ENCODE peak calls at places on chromosomes 1 and 21, in six cellular contexts. E, Q, C, M, A and T are unnamed samples.
A peak's percentile ranks its signal among the peaks of the same experiment; 100 is the strongest.

GRCh38 chr1:11051781-11052510 is 4.9 kb upstream of the MASP2 start:
- DNase-seq in E (no peak), Q (no peak), M (no peak), A (no peak), C (peak; percentile 26), T (no peak)

GRCh38 chr1:178581351-178581951 is 68.5 kb downstream of the TEX35 start:
- DNase-seq in Q (no peak), A (no peak), E (no peak), M (no peak), C (no peak), T (no peak)

GRCh38 chr1:181089017-181089776 is 697 bp downstream of the IER5 start:
- DNase-seq in A (peak; percentile 73), C (peak; percentile 65), M (no peak), E (peak; percentile 55), Q (no peak), T (peak; percentile 75)

GRCh38 chr1:236165238-236165981 is 23.1 kb downstream of the GPR137B start:
- DNase-seq in Q (no peak), E (no peak), M (no peak), A (no peak), C (no peak), T (no peak)

GRCh38 chr21:44958471-44959191 is 18.8 kb downstream of the SLX9 start:
- DNase-seq in A (peak; percentile 80), E (peak; percentile 87), M (peak; percentile 82), C (no peak), Q (no peak), T (no peak)

GRCh38 chr1:6183520-6183989 is 3.4 kb upstream of the CHD5 start:
- DNase-seq in E (no peak), Q (no peak), M (no peak), A (peak; percentile 39), C (no peak), T (no peak)

GRCh38 chr1:109133815-109134214 is 19.9 kb downstream of the ELAPOR1 start:
- DNase-seq in C (no peak), M (peak; percentile 14), E (no peak), A (no peak), Q (no peak), T (no peak)

GRCh38 chr21:33981341-33982101 is 65.9 kb upstream of the ATP5PO start:
- DNase-seq in A (no peak), C (no peak), Q (no peak), E (no peak), M (peak; percentile 37), T (no peak)

GRCh38 chr21:34979383-34979782 is 69.7 kb downstream of the RUNX1 start:
- DNase-seq in Q (no peak), A (no peak), M (no peak), E (no peak), C (no peak), T (no peak)

GRCh38 chr1:71019248-71019647 is 28.4 kb downstream of the PTGER3 start:
- DNase-seq in A (peak; percentile 68), E (no peak), M (no peak), C (no peak), Q (no peak), T (no peak)

GRCh38 chr1:197725975-197726374 is 49.3 kb downstream of the DENND1B start:
- DNase-seq in Q (no peak), A (no peak), M (no peak), E (no peak), C (no peak), T (no peak)

GRCh38 chr21:16358021-16358420 is 628.2 kb downstream of the USP25 start:
- DNase-seq in C (no peak), Q (no peak), M (no peak), A (no peak), E (no peak), T (no peak)

GRCh38 chr21:36873511-36873910 is 93.0 kb downstream of the HLCS start:
- DNase-seq in Q (no peak), C (no peak), M (no peak), E (no peak), A (no peak), T (no peak)

GRCh38 chr1:214990619-214991018 is 91.9 kb upstream of the KCNK2 start:
- DNase-seq in M (no peak), E (no peak), Q (no peak), A (no peak), C (no peak), T (no peak)

GRCh38 chr1:64550505-64550904 is 80.6 kb downstream of the CACHD1 start:
- DNase-seq in Q (no peak), M (no peak), C (no peak), A (no peak), E (no peak), T (no peak)

GRCh38 chr1:186231861-186232436 is 143.1 kb downstream of the TPR start:
- DNase-seq in E (no peak), Q (no peak), A (no peak), C (no peak), M (no peak), T (no peak)

GRCh38 chr1:77126309-77126708 is 92.9 kb downstream of the PIGK start:
- DNase-seq in Q (no peak), M (peak; percentile 32), E (peak; percentile 15), C (no peak), A (peak; percentile 56), T (no peak)

GRCh38 chr1:87196110-87196509 is 132.6 kb upstream of the LMO4 start:
- DNase-seq in C (no peak), Q (no peak), A (no peak), E (no peak), M (no peak), T (no peak)

GRCh38 chr1:229121845-229122436 is 149.0 kb upstream of the RAB4A start:
- DNase-seq in E (no peak), A (no peak), M (no peak), Q (no peak), C (no peak), T (no peak)

GRCh38 chr1:9728451-9729295 is 77.1 kb downstream of the PIK3CD start:
- DNase-seq in E (no peak), C (no peak), Q (no peak), M (no peak), A (no peak), T (no peak)

GRCh38 chr1:6795661-6796060 is 10.4 kb downstream of the CAMTA1 start:
- DNase-seq in Q (no peak), M (no peak), A (no peak), E (no peak), C (no peak), T (no peak)

GRCh38 chr1:168960595-168960994 is 145.9 kb upstream of the ATP1B1 start:
- DNase-seq in M (no peak), A (no peak), E (no peak), Q (no peak), C (no peak), T (no peak)

GRCh38 chr1:168959382-168959781 is 147.1 kb upstream of the ATP1B1 start:
- DNase-seq in Q (no peak), M (no peak), C (no peak), A (no peak), E (no peak), T (no peak)

GRCh38 chr1:168958562-168959289 is 147.8 kb upstream of the ATP1B1 start:
- DNase-seq in Q (no peak), C (no peak), A (no peak), M (no peak), E (no peak), T (no peak)

GRCh38 chr1:168960114-168960513 is 146.4 kb upstream of the ATP1B1 start:
- DNase-seq in E (no peak), M (no peak), C (no peak), A (no peak), Q (no peak), T (no peak)

GRCh38 chr1:168957818-168958217 is 148.7 kb upstream of the ATP1B1 start:
- DNase-seq in Q (no peak), E (no peak), A (no peak), M (no peak), C (no peak), T (no peak)
- TF ChIP-seq EP300 in Q (no peak), E (no peak), A (no peak), M (no peak), C (no peak), T (no peak)

GRCh38 chr1:209652121-209652742 is at the start of gene LAMB3:
- DNase-seq in C (peak; percentile 41), Q (no peak), E (no peak), M (no peak), A (no peak), T (no peak)

GRCh38 chr1:209648931-209649776 is 3.1 kb downstream of the LAMB3 start:
- DNase-seq in Q (peak; percentile 55), M (peak; percentile 36), A (no peak), E (no peak), C (peak; percentile 48), T (no peak)

GRCh38 chr1:209650454-209650853 is 1.8 kb downstream of the LAMB3 start:
- DNase-seq in C (no peak), A (no peak), M (no peak), E (no peak), Q (no peak), T (no peak)

GRCh38 chr1:209652873-209653401 is 712 bp upstream of the LAMB3 start:
- DNase-seq in M (peak; percentile 52), A (no peak), E (peak; percentile 66), Q (no peak), C (peak; percentile 45), T (peak; percentile 90)

DNA sequence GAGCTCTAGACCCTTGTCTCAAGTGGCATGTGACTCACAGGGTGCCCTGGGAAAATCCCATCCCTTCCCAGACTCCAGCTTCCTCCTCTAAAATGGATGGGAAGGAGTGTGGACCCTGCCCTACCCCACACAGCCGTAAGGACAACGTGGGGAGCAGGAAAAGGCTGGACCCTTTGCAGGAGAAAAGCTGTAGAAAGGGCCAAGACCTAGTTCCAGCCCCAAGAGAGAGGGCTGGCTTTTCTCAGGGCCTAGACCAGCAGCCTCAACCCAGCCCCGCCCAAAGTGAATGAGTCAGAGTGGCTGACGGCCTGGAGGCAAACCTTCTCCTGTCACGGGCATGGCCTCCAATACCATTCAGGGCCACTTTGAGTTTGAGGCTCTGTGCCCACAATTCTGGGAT is 1.1 kb downstream of the LAMB3 start:
- DNase-seq in Q (peak; percentile 84), M (peak; percentile 49), A (no peak), E (no peak), C (peak; percentile 70), T (no peak)
- H3K4me1 ChIP-seq in Q (peaks cover 84% of the 10 kb centered on the region), M (peaks cover 44% of the 10 kb centered on the region), A (peaks cover 65% of the 10 kb centered on the region), E (peaks cover 25% of the 10 kb centered on the region), C (peaks cover 47% of the 10 kb centered on the region), T (peaks cover 70% of the 10 kb centered on the region)

DNA sequence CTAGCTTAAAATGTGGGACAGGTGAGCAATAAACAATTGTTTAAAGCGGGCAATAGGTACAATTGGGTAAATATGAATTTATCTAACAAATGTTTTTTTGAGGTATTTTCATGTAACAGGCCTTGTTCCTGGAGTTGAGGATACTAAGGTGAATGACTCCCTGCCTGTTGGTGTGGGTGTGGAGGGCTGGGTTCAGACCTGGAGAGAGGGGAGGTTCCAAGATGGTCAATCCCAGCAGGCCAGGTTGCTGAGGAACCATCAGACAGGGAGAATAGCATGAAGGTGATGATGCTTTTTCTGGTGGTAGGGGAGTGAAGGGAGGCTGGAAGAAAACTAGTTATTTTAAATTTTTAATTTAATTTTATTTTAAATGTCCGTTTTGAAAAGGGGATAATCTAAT is 46.3 kb downstream of the CDC14A start:
- DNase-seq in Q (no peak), C (no peak), E (no peak), A (no peak), M (no peak), T (no peak)
- H3K27ac ChIP-seq in Q (no peak overlapping the region), C (no peak overlapping the region), E (no peak overlapping the region), A (no peak overlapping the region), M (no peak overlapping the region), T (no peak overlapping the region)

GRCh38 chr1:199283814-199284213 is 645.0 kb downstream of the PTPRC start:
- DNase-seq in Q (no peak), E (no peak), M (no peak), A (no peak), C (no peak), T (no peak)
- TF ChIP-seq EP300 in Q (no peak), E (no peak), M (no peak), A (no peak), C (no peak), T (no peak)